ENCODE peak calls at places on chromosomes 12 and 14, in nine cellular contexts. B, K, E, S, Q, N, F, C and R are unnamed samples.

GRCh38 chr12:2783936-2784600 is 10.7 kb upstream of the FKBP4 start:
- DNase-seq in C (no peak), N (peak), K (peak), F (peak), E (no peak), B (peak), Q (peak), S (peak), R (peak)

GRCh38 chr14:21475767-21476525 is 813 bp downstream of the RAB2B start:
- DNase-seq in Q (no peak), S (no peak), C (no peak), K (no peak), E (no peak), F (no peak), N (peak), B (no peak), R (no peak)

GRCh38 chr12:66916189-66916588 is 237.3 kb upstream of the GRIP1 start:
- DNase-seq in F (no peak), Q (no peak), C (no peak), K (no peak), B (no peak), N (no peak), S (no peak), E (no peak), R (no peak)

GRCh38 chr12:26187014-26187413 is 8.4 kb upstream of the SSPN start:
- DNase-seq in N (no peak), E (no peak), F (no peak), K (no peak), Q (no peak), C (no peak), S (no peak), B (no peak), R (no peak)

GRCh38 chr12:124679533-124680371 is 112.3 kb upstream of the NCOR2 start:
- DNase-seq in N (no peak), S (peak), C (peak), F (no peak), E (no peak), K (no peak), B (no peak), Q (peak), R (no peak)

GRCh38 chr14:36035675-36036074 is 140.8 kb downstream of the PTCSC3 start:
- DNase-seq in Q (no peak), S (no peak), C (no peak), N (no peak), B (no peak), F (no peak), K (no peak), E (no peak), R (no peak)

GRCh38 chr12:39441189-39441962 is 1.5 kb downstream of the KIF21A start:
- DNase-seq in B (no peak), E (no peak), C (no peak), N (peak), Q (no peak), S (no peak), F (no peak), K (no peak), R (no peak)

GRCh38 chr12:42477931-42478330 is 111.6 kb downstream of the PRICKLE1 start:
- DNase-seq in K (no peak), S (no peak), B (no peak), N (no peak), E (peak), F (no peak), C (no peak), Q (no peak), R (no peak)

GRCh38 chr12:79347852-79348251 is 342.9 kb downstream of the PAWR start:
- DNase-seq in S (no peak), Q (no peak), K (no peak), N (no peak), E (no peak), F (no peak), C (no peak), B (no peak), R (no peak)

GRCh38 chr12:58117201-58117600 is 175.8 kb downstream of the ATP23 start:
- DNase-seq in S (no peak), E (no peak), K (no peak), N (no peak), Q (no peak), B (no peak), C (no peak), F (no peak), R (no peak)

GRCh38 chr14:70073924-70074566 is 114.7 kb downstream of the SLC8A3 start:
- DNase-seq in N (peak), K (no peak), E (peak), C (peak), B (peak), S (peak), F (peak), Q (peak), R (no peak)

GRCh38 chr12:53235742-53236442 is 3.9 kb upstream of the RARG start:
- DNase-seq in Q (no peak), S (no peak), C (no peak), K (no peak), F (no peak), N (no peak), B (peak), E (no peak), R (no peak)

GRCh38 chr12:88325076-88325827 is 183.1 kb downstream of the TMTC3 start:
- DNase-seq in F (no peak), K (no peak), C (no peak), S (no peak), E (peak), N (peak), Q (no peak), B (no peak), R (no peak)

GRCh38 chr12:123278150-123278627 is 6.5 kb upstream of the CDK2AP1 start:
- DNase-seq in K (no peak), S (no peak), C (no peak), Q (no peak), F (no peak), E (no peak), N (peak), B (peak), R (no peak)

GRCh38 chr14:22973217-22974032 is 8.9 kb downstream of the AJUBA start:
- DNase-seq in S (peak), K (no peak), B (peak), E (no peak), C (no peak), Q (peak), N (peak), F (no peak), R (no peak)

GRCh38 chr12:53098354-53098981 is 1.0 kb downstream of the IGFBP6 start:
- DNase-seq in Q (peak), E (no peak), K (no peak), C (no peak), N (peak), B (peak), F (peak), S (no peak), R (no peak)

GRCh38 chr12:45981075-45981837 is 9.1 kb downstream of the SCAF11 start:
- DNase-seq in F (no peak), B (no peak), S (no peak), K (no peak), Q (no peak), N (peak), E (no peak), C (no peak), R (no peak)

GRCh38 chr12:108565976-108566375 is 3.6 kb downstream of the ISCU start:
- DNase-seq in F (peak), Q (peak), S (peak), C (peak), K (peak), N (peak), B (peak), E (no peak), R (peak)

GRCh38 chr14:90275820-90276219 is 19.5 kb downstream of the PSMC1 start:
- DNase-seq in C (no peak), F (no peak), B (peak), K (no peak), E (no peak), Q (no peak), S (no peak), N (no peak), R (no peak)

GRCh38 chr12:97097734-97098133 is 190.7 kb downstream of the NEDD1 start:
- DNase-seq in Q (no peak), N (no peak), K (no peak), S (no peak), C (no peak), F (no peak), B (no peak), E (no peak), R (no peak)